ENCODE peak calls at places on chromosomes 13 and 19, in nine cellular contexts. S is mammary epithelial cell; E is GOT3; L is NCI-H1105 treated with DMSO at 0.1 percent for 48 hours; I is neural crest cell; W is GM04504; Q is ACHN; G is stimulated activated CD8-positive, alpha-beta memory T cell treated with anti-CD3 and anti-CD28 coated beads, Interleukin-4, amount 100 ng/mL, for 48 hours; C is Daoy. O is an unnamed sample.
A peak's percentile ranks its signal among the peaks of the same experiment; 100 is the strongest.

GRCh38 chr19:29785955-29786589 is 25.7 kb upstream of the CCNE1 start:
- DNase-seq in S (no peak), E (no peak), L (no peak), I (no peak), W (no peak), Q (no peak), G (peak; percentile 43), C (no peak), O (peak; percentile 31)

GRCh38 chr19:50817941-50818858 is 5.4 kb downstream of the KLK1 start:
- DNase-seq in S (no peak), E (no peak), L (peak; percentile 59), I (peak; percentile 66), W (no peak), Q (peak; percentile 58), G (peak; percentile 87), C (peak; percentile 79), O (peak; percentile 74)

GRCh38 chr13:31172535-31172934 is 10.8 kb upstream of the HSPH1 start:
- DNase-seq in S (peak; percentile 90), E (no peak), L (no peak), I (no peak), W (peak; percentile 61), Q (peak; percentile 95), G (no peak), C (peak; percentile 66), O (no peak)

GRCh38 chr19:34364830-34365462 is at the start of gene GPI:
- DNase-seq in S (peak; percentile 53), E (peak; percentile 7), L (peak; percentile 57), I (peak; percentile 29), W (no peak), Q (peak; percentile 55), G (peak; percentile 80), C (peak; percentile 71), O (peak; percentile 78)

GRCh38 chr19:35266904-35267817 is 1.6 kb upstream of the USF2 start:
- DNase-seq in S (no peak), E (no peak), L (peak; percentile 49), I (peak; percentile 34), W (no peak), Q (peak; percentile 24), G (peak; percentile 69), C (peak; percentile 51), O (peak; percentile 49)

GRCh38 chr19:5557691-5558090 is 10.1 kb downstream of the TINCR start:
- DNase-seq in S (peak; percentile 81), E (no peak), L (no peak), I (no peak), W (no peak), Q (no peak), G (no peak), C (no peak), O (no peak)

GRCh38 chr13:112693831-112694497 is 4.1 kb downstream of the ATP11A start:
- DNase-seq in S (peak; percentile 47), E (no peak), L (no peak), I (no peak), W (peak; percentile 71), Q (peak; percentile 38), G (no peak), C (peak; percentile 51), O (no peak)

GRCh38 chr19:14670408-14670807 is 4.2 kb downstream of the ADGRE3 start:
- DNase-seq in S (no peak), E (no peak), L (no peak), I (no peak), W (no peak), Q (no peak), G (no peak), C (no peak), O (no peak)

GRCh38 chr19:4660181-4660791 is 9.9 kb downstream of the MYDGF start:
- DNase-seq in S (no peak), E (no peak), L (no peak), I (no peak), W (no peak), Q (peak; percentile 39), G (no peak), C (no peak), O (no peak)

GRCh38 chr19:3881272-3882040 is 971 bp downstream of the ATCAY start:
- DNase-seq in S (no peak), E (no peak), L (peak; percentile 46), I (no peak), W (no peak), Q (no peak), G (no peak), C (no peak), O (no peak)